ENCODE peak calls at places on chromosomes 7 and 10, in four cellular contexts. N is GM12878, O is H1, G is HepG2. H is an unnamed sample. For H3K36me3, the result is how much of the 10 kb centered on the place peaks cover.

GRCh38 chr10:117946525-117947070 is 100.1 kb downstream of the RAB11FIP2 start:
- DNase-seq in N (no peak), O (no peak), G (no peak), H (no peak)

GRCh38 chr10:116138897-116139296 is 134.1 kb downstream of the GFRA1 start:
- DNase-seq in N (no peak), O (no peak), G (no peak), H (no peak)

GRCh38 chr10:21715531-21716195 is 181.6 kb downstream of the MLLT10 start:
- DNase-seq in N (no peak), O (no peak), G (no peak), H (no peak)

GRCh38 chr10:77087406-77087805 is 550.2 kb downstream of the KCNMA1 start:
- DNase-seq in N (no peak), O (no peak), G (no peak), H (no peak)

GRCh38 chr10:77636967-77637473 is 588 bp downstream of the KCNMA1 start:
- DNase-seq in N (no peak), O (no peak), G (no peak), H (no peak)

GRCh38 chr10:69961864-69962745 is 90.5 kb upstream of the MACROH2A2 start:
- DNase-seq in N (no peak), O (no peak), G (no peak), H (no peak)

GRCh38 chr7:129401968-129402860 is 32.0 kb upstream of the STRIP2 start:
- DNase-seq in N (peak), O (no peak), G (no peak), H (no peak)

GRCh38 chr7:50697686-50698085 is 85.0 kb downstream of the GRB10 start:
- DNase-seq in N (no peak), O (no peak), G (no peak), H (no peak)

GRCh38 chr7:129975309-129975708 is 22.5 kb upstream of the UBE2H start:
- DNase-seq in N (no peak), O (no peak), G (no peak), H (no peak)

GRCh38 chr10:69179089-69179742 is 818 bp upstream of the SUPV3L1 start:
- DNase-seq in N (no peak), O (no peak), G (no peak), H (no peak)

GRCh38 chr10:124221356-124222297 is 128.2 kb upstream of the CHST15 start:
- DNase-seq in N (peak), O (no peak), G (no peak), H (no peak)

GRCh38 chr10:35433851-35434426 is 97.6 kb downstream of the CCNY start:
- DNase-seq in N (no peak), O (no peak), G (no peak), H (no peak)

GRCh38 chr10:96642973-96643372 is 56.2 kb upstream of the TM9SF3 start:
- DNase-seq in N (no peak), O (peak), G (peak), H (peak)

GRCh38 chr7:100400656-100401055 is 27.4 kb downstream of the PILRA start:
- DNase-seq in N (no peak), O (no peak), G (peak), H (no peak)

GRCh38 chr10:44046605-44047004 is 338.3 kb downstream of the CXCL12 start:
- DNase-seq in N (no peak), O (no peak), G (no peak), H (no peak)

GRCh38 chr7:142785841-142786250 is 15.1 kb downstream of the PRSS2 start:
- DNase-seq in N (no peak), O (no peak), G (no peak), H (no peak)

GRCh38 chr7:114663502-114663901 is 248.9 kb downstream of the FOXP2 start:
- DNase-seq in N (peak), O (no peak), G (peak), H (peak)

GRCh38 chr10:652226-652625 is 37.2 kb downstream of the DIP2C start:
- DNase-seq in N (no peak), O (no peak), G (no peak), H (no peak)

GRCh38 chr7:139058963-139059362 is 23.1 kb upstream of the ZC3HAV1L start:
- DNase-seq in N (no peak), O (no peak), G (no peak), H (no peak)

GRCh38 chr7:150412518-150413247 is 33.6 kb downstream of the ZNF775 start:
- DNase-seq in N (no peak), O (no peak), G (no peak), H (no peak)

GRCh38 chr7:118182618-118183253 is 1.2 kb upstream of the LSM8 start:
- DNase-seq in N (no peak), O (no peak), G (no peak), H (no peak)

GRCh38 chr7:152313879-152314604 is 121.8 kb downstream of the KMT2C start:
- DNase-seq in N (no peak), O (no peak), G (no peak), H (no peak)

GRCh38 chr7:150406311-150406564 is 27.1 kb downstream of the ZNF775 start:
- DNase-seq in N (no peak), O (no peak), G (no peak), H (no peak)

GRCh38 chr7:35524112-35524804 is 170.7 kb downstream of the HERPUD2 start:
- DNase-seq in N (no peak), O (no peak), G (no peak), H (no peak)

GRCh38 chr10:89414879-89415821 is 782 bp downstream of the IFIT5 start:
- DNase-seq in N (no peak), O (no peak), G (no peak), H (no peak)

GRCh38 chr7:151494569-151495284 is 25.0 kb downstream of the RHEB start:
- DNase-seq in N (no peak), O (no peak), G (peak), H (no peak)

GRCh38 chr7:112487457-112487856 is 6.7 kb downstream of the LSMEM1 start:
- DNase-seq in N (no peak), O (no peak), G (no peak), H (no peak)

GRCh38 chr7:112485766-112486165 is 5.0 kb downstream of the LSMEM1 start:
- DNase-seq in N (no peak), O (no peak), G (no peak), H (no peak)

GRCh38 chr7:112484671-112485097 is 3.9 kb downstream of the LSMEM1 start:
- DNase-seq in N (no peak), O (no peak), G (peak), H (no peak)

GRCh38 chr7:112481337-112481736 is 546 bp downstream of the LSMEM1 start:
- DNase-seq in N (no peak), O (no peak), G (no peak), H (no peak)

DNA sequence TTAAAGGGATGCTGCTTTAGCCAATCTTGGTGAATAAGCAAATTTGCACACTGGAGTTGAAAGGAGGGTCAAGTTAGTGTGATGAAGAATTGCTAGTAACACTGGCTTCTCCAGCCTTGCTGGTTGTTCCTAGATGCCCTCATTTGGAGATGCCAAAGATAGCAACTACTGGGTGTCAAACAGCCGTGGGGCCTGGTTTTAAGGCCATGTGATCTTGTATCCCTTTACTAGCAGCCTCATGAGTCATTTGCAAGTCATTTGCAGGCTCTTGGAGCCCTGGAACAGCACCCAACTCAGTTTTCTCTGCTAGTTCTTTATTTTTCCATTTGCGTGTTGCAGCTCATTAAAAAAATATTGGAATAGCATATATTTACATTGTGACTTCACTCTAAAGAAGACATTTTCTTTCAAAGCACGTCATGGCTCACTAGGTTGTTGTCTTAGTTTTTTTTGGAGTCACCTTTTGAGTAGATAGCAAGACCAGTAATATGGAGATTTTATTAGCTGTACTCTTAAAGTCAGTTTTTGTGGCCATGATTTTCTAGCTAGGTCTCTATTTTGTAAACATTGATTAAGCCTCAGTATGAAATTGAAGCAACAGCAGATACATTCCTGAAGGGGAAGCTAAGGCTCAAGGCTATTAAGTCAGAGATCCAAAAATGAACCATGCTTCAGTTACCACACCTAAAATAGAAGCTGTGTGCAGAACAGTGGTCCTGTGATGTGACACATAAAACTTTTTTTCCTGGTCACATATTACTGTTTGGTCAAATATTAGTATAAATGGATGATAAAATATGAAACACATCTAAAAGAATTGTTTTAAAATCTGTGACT is 1.3 kb downstream of the LSMEM1 start:
- DNase-seq in N (no peak), O (peak), G (no peak), H (no peak)
- TF ChIP-seq SUZ12 in N (no peak), O (no peak), G (no peak), H (no peak)

GRCh38 chr7:30433082-30433481 is 45.5 kb downstream of the NOD1 start:
- DNase-seq in N (no peak), O (no peak), G (no peak), H (peak)
- H3K36me3 ChIP-seq in N (under half), O (under half), G (under half), H (half or more)

GRCh38 chr10:61905446-61905725 is 3.9 kb downstream of the ARID5B start:
- DNase-seq in N (no peak), O (no peak), G (no peak), H (no peak)

GRCh38 chr10:61904711-61905445 is 3.4 kb downstream of the ARID5B start:
- DNase-seq in N (peak), O (no peak), G (peak), H (no peak)

GRCh38 chr10:61906502-61906901 is 5.0 kb downstream of the ARID5B start:
- DNase-seq in N (no peak), O (no peak), G (no peak), H (no peak)

GRCh38 chr10:61907011-61907410 is 5.5 kb downstream of the ARID5B start:
- DNase-seq in N (no peak), O (no peak), G (no peak), H (no peak)

GRCh38 chr10:61905837-61906236 is 4.3 kb downstream of the ARID5B start:
- DNase-seq in N (no peak), O (no peak), G (no peak), H (no peak)
- TF ChIP-seq SUZ12 in N (no peak), O (no peak), G (no peak), H (no peak)

DNA sequence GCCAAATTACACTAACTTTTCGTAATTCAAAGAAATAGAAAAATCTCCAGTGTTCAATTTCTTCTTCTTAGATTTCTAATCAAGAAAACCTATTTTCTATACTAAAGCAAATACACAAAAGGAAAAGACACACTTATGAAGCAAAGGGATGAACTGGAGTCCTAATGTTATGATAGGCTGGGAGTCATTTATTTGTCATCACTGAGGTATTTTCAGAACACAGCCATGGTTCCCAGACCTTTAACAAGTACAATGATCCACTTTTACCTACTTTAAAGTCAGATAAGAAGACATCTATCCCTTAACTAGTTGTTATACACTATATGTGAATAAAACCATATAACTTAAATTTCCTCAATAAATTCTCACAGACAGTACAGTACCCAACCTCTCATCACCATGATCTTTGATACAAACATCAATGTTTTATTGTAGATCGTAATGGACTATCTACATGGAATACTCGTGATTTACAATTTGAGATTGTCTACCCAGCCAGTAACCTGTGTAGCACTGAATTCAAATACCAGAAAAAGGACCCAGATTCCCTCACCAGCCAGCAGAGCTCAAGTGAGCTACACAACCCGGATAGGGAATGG is 12.5 kb downstream of the ASNS start:
- DNase-seq in N (no peak), O (no peak), G (no peak), H (no peak)
- H3K36me3 ChIP-seq in N (under half), O (under half), G (under half), H (under half)

GRCh38 chr7:2851499-2851898 is 7.4 kb upstream of the GNA12 start:
- DNase-seq in N (no peak), O (no peak), G (no peak), H (no peak)

GRCh38 chr7:2849941-2850766 is 6.0 kb upstream of the GNA12 start:
- DNase-seq in N (no peak), O (no peak), G (no peak), H (no peak)

GRCh38 chr7:2855386-2855785 is 11.3 kb upstream of the GNA12 start:
- DNase-seq in N (no peak), O (no peak), G (no peak), H (no peak)

GRCh38 chr7:2856388-2857169 is 12.5 kb upstream of the GNA12 start:
- DNase-seq in N (no peak), O (no peak), G (peak), H (no peak)

DNA sequence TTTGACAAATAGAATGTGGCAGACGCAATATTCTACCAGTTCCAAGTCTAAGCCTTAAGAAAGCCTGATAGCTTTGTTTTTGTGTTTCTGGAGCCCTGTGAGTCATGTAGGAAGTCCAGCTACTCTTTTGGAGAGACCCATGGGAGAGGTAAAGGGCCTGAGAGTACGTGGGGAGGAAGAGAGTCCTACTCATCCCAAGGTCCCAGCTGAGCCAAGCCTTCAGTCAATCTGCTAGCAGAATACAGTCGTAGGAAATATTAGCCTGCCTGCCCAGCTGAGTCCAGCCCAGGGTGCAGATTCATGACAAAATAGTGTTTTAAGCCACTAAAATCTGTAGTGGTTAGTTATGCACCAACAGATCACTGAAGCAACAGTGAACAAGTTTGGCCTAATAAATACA is 9.0 kb upstream of the GNA12 start:
- DNase-seq in N (no peak), O (no peak), G (no peak), H (no peak)
- TF ChIP-seq SUZ12 in N (no peak), O (no peak), G (no peak), H (no peak)

GRCh38 chr10:13331641-13332040 is 16.5 kb downstream of the SEPHS1 start:
- DNase-seq in N (no peak), O (no peak), G (no peak), H (no peak)

GRCh38 chr10:13328588-13328987 is 19.5 kb downstream of the SEPHS1 start:
- DNase-seq in N (no peak), O (no peak), G (no peak), H (no peak)

GRCh38 chr10:13328126-13328525 is 20.0 kb downstream of the SEPHS1 start:
- DNase-seq in N (no peak), O (no peak), G (no peak), H (no peak)

GRCh38 chr10:13327516-13327915 is 20.6 kb downstream of the SEPHS1 start:
- DNase-seq in N (no peak), O (no peak), G (no peak), H (no peak)

GRCh38 chr10:13329565-13329964 is 18.5 kb downstream of the SEPHS1 start:
- DNase-seq in N (no peak), O (no peak), G (no peak), H (no peak)
- H3K36me3 ChIP-seq in N (under half), O (under half), G (under half), H (half or more)